ENCODE peak calls at places on chromosome 3, in eight cellular contexts. T is cardiac muscle cell; H is Peyer's patch; R is CD4-positive, alpha-beta memory T cell; S is BJ; Q is neural progenitor cell; F is brain microvascular endothelial cell; L is psoas muscle. O is an unnamed sample. For H3K27me3 and H3K36me3, the result is how much of the 10 kb centered on the place peaks cover.

GRCh38 chr3:42515391-42515916 is 13.0 kb downstream of the VIPR1 start:
- DNase-seq in T (no peak), H (peak), R (no peak), S (no peak), Q (no peak), F (no peak), L (no peak), O (no peak)

GRCh38 chr3:4071481-4072184 is 231.5 kb upstream of the SETMAR start:
- DNase-seq in T (no peak), H (no peak), R (no peak), S (no peak), Q (peak), F (no peak), L (no peak), O (no peak)

GRCh38 chr3:114409291-114409690 is 115.5 kb downstream of the TIGIT start:
- DNase-seq in T (no peak), H (no peak), R (no peak), S (no peak), Q (no peak), F (no peak), L (no peak), O (no peak)

GRCh38 chr3:157515398-157515797 is 12.2 kb upstream of the VEPH1 start:
- DNase-seq in T (no peak), H (no peak), R (no peak), S (no peak), Q (no peak), F (no peak), L (no peak), O (no peak)

GRCh38 chr3:126130981-126131750 is 47.2 kb upstream of the SLC41A3 start:
- DNase-seq in T (no peak), H (peak), R (no peak), S (no peak), Q (no peak), F (no peak), L (peak), O (no peak)

GRCh38 chr3:172208586-172209332 is 169.4 kb downstream of the FNDC3B start:
- DNase-seq in T (no peak), H (no peak), R (no peak), S (no peak), Q (peak), F (no peak), L (peak), O (no peak)

GRCh38 chr3:33758874-33759273 is 39.6 kb upstream of the PDCD6IP start:
- DNase-seq in T (no peak), H (no peak), R (no peak), S (peak), Q (no peak), F (no peak), L (no peak), O (no peak)

GRCh38 chr3:187361835-187362234 is 6.3 kb upstream of the RTP4 start:
- DNase-seq in T (peak), H (no peak), R (no peak), S (no peak), Q (no peak), F (no peak), L (no peak), O (no peak)

GRCh38 chr3:52001443-52001974 is 5.8 kb upstream of the RPL29 start:
- DNase-seq in T (peak), H (peak), R (peak), S (no peak), Q (peak), F (peak), L (peak), O (peak)

GRCh38 chr3:45545476-45545875 is 49.1 kb upstream of the LIMD1 start:
- DNase-seq in T (no peak), H (no peak), R (no peak), S (no peak), Q (no peak), F (peak), L (peak), O (no peak)

GRCh38 chr3:10470666-10471336 is 34.6 kb downstream of the ATP2B2 start:
- DNase-seq in T (peak), H (no peak), R (no peak), S (no peak), Q (peak), F (no peak), L (peak), O (no peak)

GRCh38 chr3:38966956-38967795 is 84.6 kb downstream of the SCN11A start:
- DNase-seq in T (peak), H (no peak), R (no peak), S (no peak), Q (no peak), F (no peak), L (no peak), O (no peak)

GRCh38 chr3:177776656-177777055 is 579.4 kb upstream of the TBL1XR1 start:
- DNase-seq in T (peak), H (no peak), R (no peak), S (no peak), Q (no peak), F (peak), L (no peak), O (no peak)

GRCh38 chr3:1578105-1578833 is 485.4 kb downstream of the CNTN6 start:
- DNase-seq in T (no peak), H (no peak), R (no peak), S (no peak), Q (no peak), F (no peak), L (no peak), O (no peak)

GRCh38 chr3:138078901-138079344 is 36.5 kb downstream of the DZIP1L start:
- DNase-seq in T (no peak), H (no peak), R (no peak), S (peak), Q (no peak), F (peak), L (no peak), O (no peak)

GRCh38 chr3:65534825-65535224 is 503.9 kb downstream of the MAGI1 start:
- DNase-seq in T (no peak), H (no peak), R (no peak), S (no peak), Q (no peak), F (no peak), L (no peak), O (no peak)

GRCh38 chr3:54355795-54356194 is 233.4 kb downstream of the CACNA2D3 start:
- DNase-seq in T (no peak), H (no peak), R (no peak), S (no peak), Q (no peak), F (no peak), L (no peak), O (no peak)

GRCh38 chr3:8532251-8532831 is 30.7 kb downstream of the LMCD1 start:
- DNase-seq in T (no peak), H (no peak), R (no peak), S (peak), Q (no peak), F (peak), L (peak), O (no peak)

GRCh38 chr3:64387688-64388087 is 162.4 kb upstream of the PRICKLE2 start:
- DNase-seq in T (no peak), H (no peak), R (no peak), S (no peak), Q (no peak), F (no peak), L (no peak), O (no peak)

GRCh38 chr3:35335703-35336102 is 303.6 kb upstream of the ARPP21 start:
- DNase-seq in T (no peak), H (no peak), R (no peak), S (no peak), Q (no peak), F (no peak), L (no peak), O (no peak)

GRCh38 chr3:176861137-176861536 is 336.1 kb downstream of the TBL1XR1 start:
- DNase-seq in T (no peak), H (no peak), R (no peak), S (no peak), Q (no peak), F (peak), L (no peak), O (no peak)

GRCh38 chr3:172129868-172130751 is 90.7 kb downstream of the FNDC3B start:
- DNase-seq in T (no peak), H (peak), R (peak), S (peak), Q (no peak), F (peak), L (peak), O (peak)

GRCh38 chr3:192188218-192188835 is 539.0 kb downstream of the FGF12 start:
- DNase-seq in T (peak), H (no peak), R (peak), S (no peak), Q (peak), F (peak), L (peak), O (peak)

GRCh38 chr3:9970020-9970652 is 16.5 kb downstream of the EMC3 start:
- DNase-seq in T (no peak), H (no peak), R (no peak), S (peak), Q (no peak), F (peak), L (no peak), O (no peak)

GRCh38 chr3:181791380-181791779 is 79.7 kb downstream of the SOX2 start:
- DNase-seq in T (no peak), H (no peak), R (no peak), S (no peak), Q (no peak), F (no peak), L (no peak), O (no peak)

GRCh38 chr3:106348142-106348690 is 479.4 kb upstream of the CBLB start:
- DNase-seq in T (peak), H (no peak), R (no peak), S (no peak), Q (no peak), F (no peak), L (no peak), O (no peak)

GRCh38 chr3:152835311-152836102 is 576 bp downstream of the P2RY1 start:
- DNase-seq in T (peak), H (peak), R (no peak), S (no peak), Q (peak), F (peak), L (peak), O (peak)

GRCh38 chr3:152830245-152830644 is 4.7 kb upstream of the P2RY1 start:
- DNase-seq in T (no peak), H (no peak), R (no peak), S (no peak), Q (no peak), F (no peak), L (no peak), O (no peak)

GRCh38 chr3:152832046-152832445 is 2.9 kb upstream of the P2RY1 start:
- DNase-seq in T (no peak), H (no peak), R (no peak), S (no peak), Q (no peak), F (no peak), L (no peak), O (no peak)

GRCh38 chr3:152834354-152835310 is at the start of gene P2RY1:
- DNase-seq in T (peak), H (peak), R (no peak), S (no peak), Q (peak), F (peak), L (peak), O (peak)

DNA sequence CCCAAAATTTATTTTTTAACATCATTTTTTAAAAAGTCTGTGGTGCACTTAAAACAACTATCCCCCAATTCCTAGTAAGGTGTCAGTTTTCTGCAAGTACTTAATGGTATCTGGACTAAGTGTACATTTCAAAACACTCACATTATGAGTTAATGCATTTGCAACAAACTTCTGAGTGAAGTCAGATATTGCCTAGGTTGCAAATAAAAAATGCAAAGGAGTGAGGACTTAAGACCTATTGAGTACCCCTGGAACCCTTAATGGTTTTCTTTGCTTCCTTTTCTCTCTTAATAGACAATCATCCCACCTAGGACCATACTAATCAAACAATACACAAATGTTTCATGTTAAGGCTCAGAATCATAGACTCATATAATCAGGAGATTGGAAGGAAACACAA is 1.8 kb upstream of the P2RY1 start:
- DNase-seq in T (no peak), H (no peak), R (no peak), S (no peak), Q (no peak), F (no peak), L (no peak), O (no peak)
- H3K27me3 ChIP-seq in T (under half), H (under half), R (under half), S (under half), Q (under half), F (under half), L (under half), O (under half)

DNA sequence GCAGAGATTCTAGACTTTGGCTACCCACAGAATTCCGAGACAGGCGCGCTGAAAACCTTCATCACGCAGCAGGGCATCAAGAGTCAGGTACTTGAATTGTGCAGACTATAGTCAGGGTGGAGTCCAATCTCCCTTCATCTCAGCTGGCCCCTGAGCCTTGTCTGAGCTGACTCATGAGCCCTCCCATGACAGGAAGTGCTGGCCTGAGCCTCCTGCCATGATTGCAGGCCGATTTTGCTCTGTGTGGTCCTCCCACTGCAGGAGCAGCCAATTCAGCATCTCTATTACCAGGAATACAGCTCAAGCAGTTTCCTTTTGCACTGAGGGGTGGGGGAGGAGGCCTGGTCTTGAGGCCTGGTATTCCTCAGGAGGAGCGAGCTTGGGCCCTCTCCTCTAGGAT is 5.5 kb downstream of the AP2M1 start:
- DNase-seq in T (no peak), H (no peak), R (no peak), S (no peak), Q (no peak), F (peak), L (no peak), O (no peak)
- H3K36me3 ChIP-seq in T (under half), H (half or more), R (half or more), S (half or more), Q (under half), F (half or more), L (under half), O (half or more)

DNA sequence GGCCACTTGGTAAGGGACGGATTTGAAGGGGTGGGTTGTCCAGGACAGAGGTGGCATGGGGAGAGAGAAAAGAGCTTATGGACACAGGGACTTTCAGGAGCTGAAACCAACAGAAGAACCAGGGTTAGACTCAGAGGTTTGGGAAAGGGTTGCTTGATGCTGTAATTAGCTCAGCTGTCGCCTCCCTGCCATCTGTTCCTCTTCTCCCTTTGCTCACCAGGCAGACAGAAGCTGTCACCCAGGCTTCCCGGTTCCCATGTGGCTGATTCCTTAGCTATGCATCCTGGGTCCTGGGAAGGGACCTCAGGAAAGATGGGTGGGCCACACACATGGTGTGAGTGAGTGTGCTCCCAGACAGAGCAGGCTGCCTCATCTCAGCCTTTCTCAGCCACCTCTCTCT is 14.0 kb downstream of the PTPN23 start:
- DNase-seq in T (no peak), H (no peak), R (no peak), S (no peak), Q (no peak), F (no peak), L (no peak), O (no peak)
- H3K4me3 ChIP-seq in T (no peak), H (no peak), R (no peak), S (no peak), Q (no peak), F (no peak), L (no peak), O (no peak)

GRCh38 chr3:170417090-170417489 is 1.6 kb upstream of the CLDN11 start:
- DNase-seq in T (no peak), H (no peak), R (no peak), S (no peak), Q (no peak), F (no peak), L (no peak), O (no peak)

GRCh38 chr3:170419301-170420087 is 826 bp downstream of the CLDN11 start:
- DNase-seq in T (peak), H (no peak), R (no peak), S (no peak), Q (peak), F (no peak), L (peak), O (no peak)

GRCh38 chr3:170420307-170420821 is 1.7 kb downstream of the CLDN11 start:
- DNase-seq in T (no peak), H (no peak), R (no peak), S (no peak), Q (peak), F (no peak), L (no peak), O (no peak)

GRCh38 chr3:170421147-170421641 is 2.5 kb downstream of the CLDN11 start:
- DNase-seq in T (peak), H (no peak), R (no peak), S (no peak), Q (peak), F (no peak), L (no peak), O (no peak)

DNA sequence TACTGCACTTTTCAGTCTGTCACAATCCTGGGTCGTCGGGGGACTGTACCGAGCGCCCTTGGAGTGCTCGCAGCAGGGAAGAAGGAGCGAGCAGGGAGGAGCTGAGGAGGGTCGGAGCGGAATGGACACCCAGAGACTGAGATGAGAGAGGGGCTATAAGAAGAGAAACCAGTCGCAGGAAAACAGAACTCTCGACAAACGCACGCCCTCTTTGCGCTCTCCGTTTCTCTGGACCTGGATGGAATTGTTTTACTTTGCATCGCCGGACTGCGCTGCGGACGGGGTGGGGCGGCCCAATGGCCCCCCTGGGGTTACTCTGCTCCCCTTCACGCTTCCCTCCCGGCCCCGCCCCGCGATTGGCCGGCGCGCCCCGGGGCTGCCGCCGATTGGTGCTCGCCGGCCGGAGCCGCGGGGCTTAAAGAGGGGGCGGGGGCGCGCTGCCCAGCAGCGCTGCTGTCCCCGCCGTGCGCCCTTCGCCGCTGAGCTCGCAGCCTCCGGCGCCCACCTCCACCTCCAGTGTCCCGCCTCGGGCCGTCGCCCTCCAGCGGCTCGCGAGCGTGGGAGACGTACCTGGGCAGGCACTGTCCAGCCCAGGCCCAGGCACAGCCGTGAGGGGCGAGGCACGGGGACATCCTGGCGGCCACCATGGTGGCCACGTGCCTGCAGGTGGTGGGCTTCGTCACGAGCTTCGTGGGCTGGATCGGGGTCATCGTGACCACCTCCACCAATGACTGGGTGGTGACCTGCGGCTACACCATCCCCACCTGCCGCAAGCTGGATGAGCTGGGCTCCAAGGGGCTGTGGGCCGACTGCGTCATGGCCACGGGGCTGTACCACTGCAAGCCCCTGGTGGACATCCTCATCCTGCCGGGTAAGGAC is at the start of gene CLDN11:
- DNase-seq in T (peak), H (peak), R (no peak), S (no peak), Q (peak), F (no peak), L (peak), O (no peak)
- H3K27me3 ChIP-seq in T (under half), H (under half), R (under half), S (under half), Q (half or more), F (under half), L (under half), O (under half)

GRCh38 chr3:47909607-47910006 is 106.6 kb downstream of the MAP4 start:
- DNase-seq in T (no peak), H (no peak), R (no peak), S (no peak), Q (no peak), F (no peak), L (no peak), O (no peak)

GRCh38 chr3:47908744-47909143 is 105.8 kb downstream of the DHX30 start:
- DNase-seq in T (no peak), H (no peak), R (no peak), S (no peak), Q (no peak), F (no peak), L (no peak), O (no peak)

GRCh38 chr3:47910777-47911440 is 105.3 kb downstream of the MAP4 start:
- DNase-seq in T (no peak), H (no peak), R (no peak), S (peak), Q (no peak), F (peak), L (no peak), O (no peak)

GRCh38 chr3:47910233-47910632 is 106.0 kb downstream of the MAP4 start:
- DNase-seq in T (no peak), H (no peak), R (no peak), S (no peak), Q (no peak), F (no peak), L (no peak), O (no peak)

DNA sequence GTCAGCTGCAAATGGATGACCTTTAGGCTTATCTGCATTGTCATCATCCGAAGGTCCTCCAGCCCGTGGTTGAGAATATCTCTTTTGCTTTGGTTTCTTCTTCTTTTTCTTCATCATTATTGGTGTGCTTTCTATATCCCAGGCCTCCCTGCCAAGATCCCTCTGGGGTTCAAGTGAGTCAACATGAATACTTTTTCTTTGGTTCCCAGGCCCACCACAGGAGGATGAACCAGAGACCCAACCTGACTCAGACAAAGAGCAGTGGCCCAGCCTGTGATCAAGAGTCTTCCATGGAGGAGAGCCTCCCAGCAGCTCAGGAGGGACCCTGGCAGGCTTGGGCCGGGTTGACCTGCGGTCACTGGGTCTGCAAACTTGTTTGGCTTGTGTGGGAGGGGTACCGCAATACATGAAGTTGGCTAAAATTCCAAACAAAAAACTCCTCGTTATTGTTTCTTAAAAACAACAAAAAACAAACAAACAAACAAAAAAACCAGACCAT is 104.2 kb downstream of the MAP4 start:
- DNase-seq in T (no peak), H (no peak), R (no peak), S (no peak), Q (no peak), F (peak), L (no peak), O (no peak)
- H3K36me3 ChIP-seq in T (under half), H (half or more), R (under half), S (under half), Q (under half), F (half or more), L (under half), O (under half)

DNA sequence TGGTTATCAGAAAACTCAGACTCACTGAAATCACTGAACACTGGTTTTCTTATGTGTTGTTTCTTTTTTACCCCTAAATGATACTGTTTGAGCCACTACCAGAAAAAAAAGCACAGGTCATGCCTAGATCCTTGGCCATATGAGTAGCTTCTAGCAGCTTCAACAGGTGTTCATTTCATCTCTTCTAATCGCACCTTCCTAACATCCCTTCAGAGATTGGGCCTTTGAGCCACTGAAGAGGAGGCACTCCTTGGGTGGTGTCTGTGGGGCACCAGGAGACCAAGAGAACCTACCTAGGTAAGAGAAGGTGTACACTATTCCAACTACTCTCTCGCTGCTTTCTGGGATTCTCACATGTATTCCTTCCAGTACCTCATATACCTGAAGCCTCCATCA is 2.5 kb downstream of the HEG1 start:
- DNase-seq in T (no peak), H (no peak), R (no peak), S (no peak), Q (no peak), F (no peak), L (no peak), O (no peak)
- H3K4me3 ChIP-seq in T (no peak), H (no peak), R (no peak), S (peak), Q (peak), F (peak), L (peak), O (peak)

O was measured in CD4-positive, CD25-positive, alpha-beta regulatory T cell.